ENCODE peak calls at places on chromosomes 4 and X, in nine cellular contexts. W, K, Y, T, P, C, S, Q and F are unnamed samples.

GRCh38 chr4:7103031-7103598 is 35.3 kb upstream of the GRPEL1 start:
- DNase-seq in Q (peak; percentile 74), T (peak; percentile 93), Y (peak; percentile 93), S (peak; percentile 78), W (peak; percentile 87), P (peak; percentile 60), C (peak; percentile 70), K (peak; percentile 94), F (peak; percentile 57)

GRCh38 chr4:47367761-47368160 is 95.7 kb downstream of the COMMD8 start:
- DNase-seq in K (no peak), W (no peak), Q (no peak), S (no peak), C (no peak), P (no peak), Y (no peak), T (no peak), F (no peak)

GRCh38 chrX:87664381-87664780 is 146.8 kb downstream of the KLHL4 start:
- DNase-seq in Y (no peak), T (no peak), W (no peak), S (peak; percentile 35), Q (no peak), C (no peak), K (no peak), P (peak; percentile 55), F (peak; percentile 63)

GRCh38 chr4:54318904-54319303 is 89.8 kb downstream of the PDGFRA start:
- DNase-seq in Y (no peak), P (peak; percentile 64), C (no peak), Q (peak; percentile 63), T (no peak), W (no peak), K (no peak), S (peak; percentile 54), F (peak; percentile 63)

GRCh38 chr4:35934370-35934981 is 309.8 kb downstream of the ARAP2 start:
- DNase-seq in W (no peak), P (peak; percentile 33), Y (no peak), K (no peak), C (no peak), T (no peak), Q (peak; percentile 8), S (peak; percentile 9), F (peak; percentile 22)

GRCh38 chr4:77636902-77637301 is 31.3 kb downstream of the CXCL13 start:
- DNase-seq in C (no peak), Q (peak; percentile 63), Y (peak; percentile 82), T (no peak), W (no peak), P (peak; percentile 46), S (peak; percentile 85), K (no peak), F (peak; percentile 83)

GRCh38 chrX:71103110-71103983 is 3.2 kb downstream of the CXorf65 start:
- DNase-seq in T (no peak), W (no peak), Y (peak; percentile 49), Q (no peak), P (no peak), S (no peak), C (no peak), K (no peak), F (no peak)

GRCh38 chrX:11611965-11612364 is 53.8 kb downstream of the ARHGAP6 start:
- DNase-seq in W (no peak), P (no peak), T (no peak), S (no peak), C (no peak), Q (no peak), Y (no peak), K (no peak), F (no peak)

GRCh38 chrX:11100281-11101035 is 10.7 kb upstream of the HCCS start:
- DNase-seq in C (no peak), W (no peak), Y (peak; percentile 54), Q (peak; percentile 73), P (peak; percentile 73), S (peak; percentile 73), K (peak; percentile 18), T (peak; percentile 30), F (peak; percentile 90)

GRCh38 chr4:74376888-74377483 is 12.0 kb downstream of the EREG start:
- DNase-seq in Y (no peak), T (no peak), S (peak; percentile 67), P (peak; percentile 90), C (no peak), K (no peak), Q (peak; percentile 69), W (no peak), F (peak; percentile 83)

GRCh38 chrX:12412561-12412960 is 274.3 kb downstream of the FRMPD4 start:
- DNase-seq in Q (no peak), S (no peak), C (no peak), W (no peak), K (no peak), Y (no peak), P (no peak), T (no peak), F (no peak)

GRCh38 chr4:121182296-121182695 is 18.2 kb upstream of the TNIP3 start:
- DNase-seq in Y (peak; percentile 56), S (no peak), W (no peak), C (no peak), P (peak; percentile 34), T (no peak), K (no peak), Q (peak; percentile 55), F (peak; percentile 29)

GRCh38 chr4:99815597-99816011 is 1.0 kb upstream of the DAPP1 start:
- DNase-seq in Y (peak; percentile 81), Q (no peak), S (no peak), T (no peak), P (no peak), C (no peak), K (no peak), W (peak; percentile 66), F (peak; percentile 16)

GRCh38 chr4:47505666-47506065 is 20.6 kb downstream of the ATP10D start:
- DNase-seq in T (no peak), K (no peak), P (no peak), S (no peak), W (no peak), C (no peak), Y (no peak), Q (peak; percentile 75), F (no peak)

GRCh38 chr4:74794341-74794801 is at the start of gene BTC:
- DNase-seq in Y (peak; percentile 84), C (no peak), S (peak; percentile 69), P (peak; percentile 27), W (peak; percentile 13), K (peak; percentile 23), T (peak; percentile 23), Q (no peak), F (peak; percentile 7)

GRCh38 chr4:170091069-170091696 is 1.4 kb upstream of the AADAT start:
- DNase-seq in W (no peak), K (no peak), P (no peak), Q (no peak), C (no peak), Y (no peak), T (no peak), S (no peak), F (no peak)

GRCh38 chrX:109709129-109709631 is 23.9 kb downstream of the ACSL4 start:
- DNase-seq in Q (peak; percentile 52), C (no peak), P (peak; percentile 66), Y (no peak), K (no peak), T (no peak), S (peak; percentile 7), W (no peak), F (peak; percentile 54)

DNA sequence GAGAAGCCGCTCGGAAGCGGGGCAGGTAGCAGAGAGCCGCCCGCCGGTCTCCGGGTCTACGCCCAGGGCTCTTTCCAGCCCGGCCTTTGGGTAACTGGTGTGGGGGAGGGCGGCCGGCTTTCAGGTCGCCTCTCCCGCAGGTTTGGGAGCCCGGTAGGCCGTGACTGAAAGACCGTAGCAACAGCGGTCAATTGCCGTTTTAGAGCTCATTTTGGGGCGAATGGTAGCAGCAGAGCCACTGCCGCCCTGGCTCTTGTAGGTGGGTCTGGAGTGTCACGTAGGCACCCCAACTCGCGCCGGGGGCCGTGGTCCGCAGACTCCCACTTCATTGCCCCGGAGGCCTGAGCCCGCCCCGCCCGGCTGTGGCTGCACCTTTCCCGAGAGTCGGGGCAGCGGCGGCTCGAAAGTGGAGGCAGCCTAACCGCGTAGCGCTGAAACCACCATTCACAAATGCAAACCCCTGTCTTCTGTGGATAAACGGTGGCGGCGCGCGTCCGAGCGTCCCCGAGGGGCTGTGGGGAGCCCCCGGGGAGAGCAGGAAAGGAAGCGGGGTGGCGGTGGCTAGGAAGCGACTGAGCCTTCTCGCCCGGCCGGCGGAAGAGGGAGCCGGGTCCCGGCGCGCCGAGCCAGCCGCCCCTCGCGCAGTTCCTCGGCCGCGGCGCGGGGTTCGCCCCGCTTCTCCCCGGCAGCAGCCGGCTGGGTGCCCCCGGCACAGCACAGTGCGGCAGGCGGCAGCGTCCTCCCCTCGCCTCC is 2185.1 kb upstream of the TENM3 start:
- DNase-seq in Q (no peak), W (no peak), P (peak; percentile 29), K (no peak), Y (peak; percentile 42), C (no peak), S (peak; percentile 2), T (no peak), F (no peak)
- H3K4me3 ChIP-seq in Q (peak overlapping the region; percentile 41), W (peak overlapping the region; percentile 15), P (peak overlapping the region; percentile 45), K (peak overlapping the region; percentile 57), Y (peak overlapping the region; percentile 52), C (no peak overlapping the region), S (peak overlapping the region; percentile 63), T (peak overlapping the region; percentile 16), F (peak overlapping the region; percentile 48)

GRCh38 chr4:95549246-95550138 is 719 bp upstream of the UNC5C start:
- DNase-seq in Y (peak; percentile 50), C (no peak), T (peak; percentile 55), S (peak; percentile 24), Q (peak; percentile 8), W (no peak), P (peak; percentile 68), K (peak; percentile 69), F (peak; percentile 47)
- TF ChIP-seq CTCF in Y (no peak), C (no peak), T (no peak), S (no peak), Q (no peak), W (no peak), P (no peak), K (no peak), F (no peak)

DNA sequence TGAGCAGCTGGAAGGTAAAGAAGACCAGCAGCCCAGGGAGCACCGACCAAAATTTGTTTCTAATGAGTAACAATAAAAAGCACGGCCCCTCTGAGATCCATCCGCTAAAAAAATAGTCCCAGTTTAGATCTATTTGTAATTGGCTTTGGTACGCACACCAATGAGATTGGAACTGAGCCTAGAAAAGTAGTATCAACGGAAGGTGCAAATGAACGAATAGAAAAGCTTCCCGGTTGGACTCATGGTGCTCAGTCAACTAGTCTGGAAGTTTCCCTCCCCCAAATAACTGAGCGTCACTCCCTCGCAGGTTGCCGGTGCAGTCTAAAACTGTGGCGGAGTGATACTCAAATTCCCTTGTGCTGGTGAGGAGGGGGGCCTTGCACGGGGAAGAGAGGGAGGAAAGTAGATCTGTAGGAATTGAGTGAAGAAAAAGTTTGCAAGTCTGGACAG is at the start of gene COL4A5:
- DNase-seq in S (peak; percentile 95), T (peak; percentile 59), Y (no peak), W (peak; percentile 13), K (peak; percentile 26), C (no peak), Q (peak; percentile 61), P (peak; percentile 92), F (peak; percentile 91)
- H3K4me3 ChIP-seq in S (peak within 1 kb of the TSS; percentile 90), T (peak within 1 kb of the TSS; percentile 50), Y (no peak within 1 kb of the TSS), W (peak within 1 kb of the TSS; percentile 20), K (peak within 1 kb of the TSS; percentile 62), C (no peak within 1 kb of the TSS), Q (peak within 1 kb of the TSS; percentile 54), P (peak within 1 kb of the TSS; percentile 69), F (peak within 1 kb of the TSS; percentile 74)

DNA sequence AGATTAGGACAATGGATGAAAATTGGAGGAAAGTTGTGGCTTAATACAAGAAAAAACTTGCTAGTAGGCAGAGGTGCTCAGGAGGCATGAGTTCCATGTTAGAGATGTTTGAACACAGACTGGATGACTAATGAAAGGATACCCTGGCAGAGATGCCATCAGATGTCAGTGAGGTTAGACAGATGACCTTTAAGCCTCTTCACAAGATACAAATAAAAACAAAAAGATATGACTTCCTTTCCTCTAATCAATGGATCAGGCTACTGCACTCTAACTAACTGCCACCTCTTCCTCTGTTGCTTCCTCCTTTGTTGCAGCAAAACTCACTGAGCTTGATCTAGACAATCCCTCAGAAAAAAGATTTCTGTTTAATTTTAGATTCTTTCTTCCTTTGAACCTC is 14.7 kb downstream of the STAP1 start:
- DNase-seq in Y (no peak), W (no peak), Q (no peak), S (no peak), T (no peak), C (no peak), P (no peak), K (no peak), F (no peak)
- TF ChIP-seq CTCF in Y (no peak), W (no peak), Q (no peak), S (no peak), T (no peak), C (no peak), P (no peak), K (no peak), F (no peak)